ENCODE peak calls at places on chromosomes 16 and 17, in five cellular contexts. One of them, this sample, is unnamed.
A peak's percentile ranks its signal among the peaks of the same experiment; 100 is the strongest.

GRCh38 chr17:28341516-28341915 is 6.0 kb downstream of the TNFAIP1 start:
- DNase-seq in H1: no peak
- DNase-seq in trophoblast cell: no peak
- DNase-seq in mesenchymal stem cell: no peak
- DNase-seq in IMR-90: no peak
- DNase-seq in this sample: no peak

GRCh38 chr16:10951016-10951415 is 6.7 kb downstream of the CLEC16A start:
- DNase-seq in H1: no peak
- DNase-seq in trophoblast cell: no peak
- DNase-seq in mesenchymal stem cell: peak; percentile 73
- DNase-seq in IMR-90: peak; percentile 59
- DNase-seq in this sample: no peak

GRCh38 chr17:8249621-8250020 is 532 bp downstream of the PFAS start:
- DNase-seq in H1: no peak
- DNase-seq in trophoblast cell: no peak
- DNase-seq in mesenchymal stem cell: no peak
- DNase-seq in IMR-90: no peak
- DNase-seq in this sample: no peak

GRCh38 chr16:79540825-79541595 is 59.5 kb downstream of the MAF start:
- DNase-seq in H1: no peak
- DNase-seq in trophoblast cell: no peak
- DNase-seq in mesenchymal stem cell: no peak
- DNase-seq in IMR-90: no peak
- DNase-seq in this sample: no peak

GRCh38 chr17:69828087-69828486 is 246.9 kb upstream of the KCNJ16 start:
- DNase-seq in H1: no peak
- DNase-seq in trophoblast cell: no peak
- DNase-seq in mesenchymal stem cell: peak; percentile 81
- DNase-seq in IMR-90: peak; percentile 69
- DNase-seq in this sample: no peak

GRCh38 chr17:10620823-10621222 is 36.3 kb downstream of the MYH3 start:
- DNase-seq in H1: no peak
- DNase-seq in trophoblast cell: no peak
- DNase-seq in mesenchymal stem cell: no peak
- DNase-seq in IMR-90: no peak
- DNase-seq in this sample: no peak

GRCh38 chr16:85612191-85612800 is 826 bp upstream of the GSE1 start:
- DNase-seq in H1: peak; percentile 75
- DNase-seq in trophoblast cell: peak; percentile 79
- DNase-seq in mesenchymal stem cell: peak; percentile 94
- DNase-seq in IMR-90: peak; percentile 85
- DNase-seq in this sample: peak; percentile 31

GRCh38 chr17:5413682-5414081 is 5.8 kb downstream of the NUP88 start:
- DNase-seq in H1: no peak
- DNase-seq in trophoblast cell: no peak
- DNase-seq in mesenchymal stem cell: peak; percentile 92
- DNase-seq in IMR-90: peak; percentile 93
- DNase-seq in this sample: no peak

GRCh38 chr17:39080416-39081179 is 70.8 kb downstream of the PLXDC1 start:
- DNase-seq in H1: no peak
- DNase-seq in trophoblast cell: no peak
- DNase-seq in mesenchymal stem cell: no peak
- DNase-seq in IMR-90: peak; percentile 52
- DNase-seq in this sample: no peak

GRCh38 chr17:7747586-7747985 is 30.0 kb downstream of the DNAH2 start:
- DNase-seq in H1: no peak
- DNase-seq in trophoblast cell: peak; percentile 37
- DNase-seq in mesenchymal stem cell: peak; percentile 77
- DNase-seq in IMR-90: peak; percentile 72
- DNase-seq in this sample: no peak

GRCh38 chr16:10949424-10949970 is 5.1 kb downstream of the CLEC16A start:
- DNase-seq in H1: peak; percentile 63
- DNase-seq in trophoblast cell: no peak
- DNase-seq in mesenchymal stem cell: no peak
- DNase-seq in IMR-90: no peak
- DNase-seq in this sample: no peak

GRCh38 chr16:86662195-86662594 is 83.8 kb downstream of the FOXL1 start:
- DNase-seq in H1: no peak
- DNase-seq in trophoblast cell: no peak
- DNase-seq in mesenchymal stem cell: peak; percentile 76
- DNase-seq in IMR-90: peak; percentile 26
- DNase-seq in this sample: no peak

GRCh38 chr17:49581645-49581992 is 5.9 kb downstream of the NXPH3 start:
- DNase-seq in H1: no peak
- DNase-seq in trophoblast cell: no peak
- DNase-seq in mesenchymal stem cell: no peak
- DNase-seq in IMR-90: no peak
- DNase-seq in this sample: no peak

GRCh38 chr16:27973678-27974077 is 89.8 kb downstream of the GSG1L start:
- DNase-seq in H1: no peak
- DNase-seq in trophoblast cell: no peak
- DNase-seq in mesenchymal stem cell: no peak
- DNase-seq in IMR-90: no peak
- DNase-seq in this sample: no peak

GRCh38 chr16:90008708-90009145 is 10.5 kb downstream of the DBNDD1 start:
- DNase-seq in H1: no peak
- DNase-seq in trophoblast cell: no peak
- DNase-seq in mesenchymal stem cell: no peak
- DNase-seq in IMR-90: peak; percentile 16
- DNase-seq in this sample: no peak

GRCh38 chr16:66728117-66728787 is 23.2 kb downstream of the DYNC1LI2 start:
- DNase-seq in H1: no peak
- DNase-seq in trophoblast cell: no peak
- DNase-seq in mesenchymal stem cell: peak; percentile 70
- DNase-seq in IMR-90: peak; percentile 67
- DNase-seq in this sample: no peak

GRCh38 chr16:54651440-54651839 is 279.2 kb upstream of the IRX5 start:
- DNase-seq in H1: peak; percentile 62
- DNase-seq in trophoblast cell: no peak
- DNase-seq in mesenchymal stem cell: no peak
- DNase-seq in IMR-90: no peak
- DNase-seq in this sample: peak; percentile 64

GRCh38 chr17:15947331-15947730 is 2.4 kb downstream of the ADORA2B start:
- DNase-seq in H1: no peak
- DNase-seq in trophoblast cell: no peak
- DNase-seq in mesenchymal stem cell: peak; percentile 34
- DNase-seq in IMR-90: peak; percentile 48
- DNase-seq in this sample: no peak

GRCh38 chr17:69967910-69968411 is 107.1 kb upstream of the KCNJ16 start:
- DNase-seq in H1: no peak
- DNase-seq in trophoblast cell: no peak
- DNase-seq in mesenchymal stem cell: peak; percentile 60
- DNase-seq in IMR-90: peak; percentile 98
- DNase-seq in this sample: no peak

GRCh38 chr17:40848583-40849235 is 18.3 kb downstream of the KRT12 start:
- DNase-seq in H1: no peak
- DNase-seq in trophoblast cell: no peak
- DNase-seq in mesenchymal stem cell: no peak
- DNase-seq in IMR-90: no peak
- DNase-seq in this sample: no peak

GRCh38 chr17:71846561-71846960 is 274.3 kb upstream of the SOX9 start:
- DNase-seq in H1: no peak
- DNase-seq in trophoblast cell: no peak
- DNase-seq in mesenchymal stem cell: no peak
- DNase-seq in IMR-90: no peak
- DNase-seq in this sample: no peak

GRCh38 chr17:28938552-28938951 is 12.8 kb downstream of the PHF12 start:
- DNase-seq in H1: no peak
- DNase-seq in trophoblast cell: no peak
- DNase-seq in mesenchymal stem cell: no peak
- DNase-seq in IMR-90: no peak
- DNase-seq in this sample: no peak

DNA sequence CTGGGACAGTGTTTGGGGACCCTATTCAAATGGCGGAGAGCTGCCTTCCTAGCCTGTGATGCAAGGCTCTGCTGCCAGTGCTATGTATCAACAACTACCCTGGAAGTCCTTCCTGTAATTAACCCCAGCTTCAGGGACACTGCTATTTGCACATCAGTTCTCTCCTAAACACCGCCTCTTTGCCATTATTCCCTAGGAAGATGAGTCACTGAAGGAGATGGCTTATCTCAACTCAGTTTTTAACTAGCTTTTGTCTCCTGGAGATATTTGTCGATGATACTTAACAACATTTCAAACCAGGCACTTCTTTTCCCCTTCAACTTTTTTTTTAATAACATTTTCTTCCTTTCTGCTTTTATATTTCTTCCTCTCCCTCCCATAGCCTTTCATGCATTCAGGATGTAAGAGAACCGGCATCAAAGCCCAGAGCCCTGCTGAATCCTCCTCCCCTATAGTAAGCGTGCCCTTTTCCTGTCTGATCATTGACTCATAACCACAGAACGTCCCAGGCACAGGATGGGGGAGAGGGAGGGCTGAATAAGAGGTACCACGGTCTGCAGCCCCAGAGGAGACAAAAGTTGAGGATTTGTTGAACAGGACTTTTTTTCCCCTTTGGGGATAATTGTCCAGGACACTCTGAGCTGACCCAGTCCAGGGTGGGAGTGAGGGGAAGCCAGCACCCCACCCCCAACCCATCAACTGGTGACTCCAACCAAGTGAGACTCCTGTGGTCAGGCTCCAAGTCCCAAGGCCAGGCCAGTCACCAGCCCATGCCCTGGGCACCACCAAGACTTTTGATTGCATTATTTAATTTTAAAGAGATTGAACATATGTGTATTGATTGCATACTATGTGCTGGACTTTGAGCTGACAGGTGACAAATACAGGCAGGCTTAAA is 387.9 kb upstream of the SALL1 start:
- DNase-seq in H1: no peak
- DNase-seq in trophoblast cell: no peak
- DNase-seq in mesenchymal stem cell: peak; percentile 97
- DNase-seq in IMR-90: peak; percentile 92
- DNase-seq in this sample: no peak
- H3K18ac ChIP-seq in H1: peak overlapping the region; percentile 43
- H3K18ac ChIP-seq in trophoblast cell: no peak overlapping the region
- H3K18ac ChIP-seq in mesenchymal stem cell: peak overlapping the region; percentile 84
- H3K18ac ChIP-seq in IMR-90: peak overlapping the region; percentile 6
- H3K18ac ChIP-seq in this sample: peak overlapping the region; percentile 74

GRCh38 chr17:82096709-82097186 is 1.3 kb downstream of the FASN start:
- DNase-seq in H1: no peak
- DNase-seq in trophoblast cell: no peak
- DNase-seq in mesenchymal stem cell: no peak
- DNase-seq in IMR-90: no peak
- DNase-seq in this sample: no peak
- H2AFZ ChIP-seq in H1: no peak overlapping the region
- H2AFZ ChIP-seq in trophoblast cell: no peak overlapping the region
- H2AFZ ChIP-seq in mesenchymal stem cell: no peak overlapping the region
- H2AFZ ChIP-seq in IMR-90: peak overlapping the region; percentile 88
- H2AFZ ChIP-seq in this sample: no peak overlapping the region

GRCh38 chr17:75345514-75346167 is 56.4 kb upstream of the SLC25A19 start:
- DNase-seq in H1: no peak
- DNase-seq in trophoblast cell: no peak
- DNase-seq in mesenchymal stem cell: no peak
- DNase-seq in IMR-90: no peak
- DNase-seq in this sample: no peak
- H3K4me2 ChIP-seq in H1: peak overlapping the region; percentile 72
- H3K4me2 ChIP-seq in trophoblast cell: no peak overlapping the region
- H3K4me2 ChIP-seq in mesenchymal stem cell: no peak overlapping the region
- H3K4me2 ChIP-seq in IMR-90: no peak overlapping the region
- H3K4me2 ChIP-seq in this sample: no peak overlapping the region

DNA sequence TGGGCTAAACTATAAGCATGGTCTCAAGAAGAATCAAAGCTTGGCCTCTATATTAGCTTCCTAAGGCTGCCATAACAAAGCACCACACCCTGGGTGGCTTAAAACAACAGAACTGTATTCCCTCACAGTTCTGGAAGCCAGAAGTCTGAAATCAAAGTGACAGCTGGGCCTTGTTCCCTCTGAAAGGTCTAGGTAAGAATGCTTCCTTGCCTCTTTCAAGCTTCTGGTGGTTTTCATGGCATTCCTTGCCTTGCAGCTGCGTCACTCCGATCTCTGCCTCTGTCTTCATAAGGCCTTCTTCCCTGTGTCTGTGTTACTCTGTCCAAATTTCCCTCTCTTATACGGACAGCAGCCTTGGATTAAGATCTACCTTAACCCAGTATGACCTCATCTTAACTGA is 89.9 kb upstream of the CES5A start:
- DNase-seq in H1: no peak
- DNase-seq in trophoblast cell: no peak
- DNase-seq in mesenchymal stem cell: no peak
- DNase-seq in IMR-90: no peak
- DNase-seq in this sample: no peak
- H3K18ac ChIP-seq in H1: no peak overlapping the region
- H3K18ac ChIP-seq in trophoblast cell: no peak overlapping the region
- H3K18ac ChIP-seq in mesenchymal stem cell: no peak overlapping the region
- H3K18ac ChIP-seq in IMR-90: no peak overlapping the region
- H3K18ac ChIP-seq in this sample: no peak overlapping the region

DNA sequence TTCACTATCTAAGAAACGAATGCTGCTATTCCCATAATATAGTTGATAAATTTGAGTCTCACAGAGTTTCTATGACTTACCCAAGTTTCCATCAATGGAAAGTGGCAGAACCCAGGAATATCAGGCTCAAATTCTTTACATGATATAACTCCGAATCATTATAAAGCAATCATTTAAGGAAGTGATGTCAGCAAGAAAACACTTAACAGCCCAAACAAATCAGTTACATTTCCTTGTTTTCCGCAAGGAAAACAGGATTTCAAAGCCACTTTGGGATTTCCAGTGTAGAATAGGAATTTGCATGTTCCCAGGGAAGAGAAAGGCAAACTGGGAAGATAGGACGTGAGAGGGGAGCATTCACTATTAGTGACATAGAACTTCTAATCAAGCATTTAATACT is 311.4 kb upstream of the GOT2 start:
- DNase-seq in H1: no peak
- DNase-seq in trophoblast cell: no peak
- DNase-seq in mesenchymal stem cell: no peak
- DNase-seq in IMR-90: peak; percentile 20
- DNase-seq in this sample: no peak
- H2AFZ ChIP-seq in H1: no peak overlapping the region
- H2AFZ ChIP-seq in trophoblast cell: no peak overlapping the region
- H2AFZ ChIP-seq in mesenchymal stem cell: no peak overlapping the region
- H2AFZ ChIP-seq in IMR-90: no peak overlapping the region
- H2AFZ ChIP-seq in this sample: no peak overlapping the region

This sample was measured in neuronal stem cell.